ENCODE peak calls at places on chromosomes 16 and 17, in eight cellular contexts. N, W, P, Y, K, D, E and A are unnamed samples.

GRCh38 chr16:23132921-23133532 is 16.2 kb downstream of the USP31 start:
- DNase-seq in N (no peak), W (no peak), P (no peak), Y (no peak), K (peak; percentile 57), D (no peak), E (no peak), A (no peak)

GRCh38 chr16:66905633-66906539 is 12.8 kb downstream of the CDH16 start:
- DNase-seq in N (no peak), W (no peak), P (no peak), Y (peak; percentile 92), K (no peak), D (no peak), E (no peak), A (peak; percentile 88)

GRCh38 chr16:28865722-28866453 is 2.2 kb downstream of the SH2B1 start:
- DNase-seq in N (no peak), W (no peak), P (no peak), Y (no peak), K (no peak), D (no peak), E (no peak), A (no peak)

GRCh38 chr17:49588726-49589555 is 13.3 kb downstream of the NXPH3 start:
- DNase-seq in N (no peak), W (no peak), P (no peak), Y (no peak), K (peak; percentile 60), D (peak; percentile 13), E (peak; percentile 78), A (no peak)

GRCh38 chr16:85296859-85297698 is 184.8 kb upstream of the CIBAR2 start:
- DNase-seq in N (no peak), W (peak; percentile 57), P (no peak), Y (no peak), K (peak; percentile 27), D (no peak), E (no peak), A (peak; percentile 67)

GRCh38 chr16:74268372-74268782 is 28.2 kb upstream of the PSMD7 start:
- DNase-seq in N (no peak), W (no peak), P (no peak), Y (no peak), K (no peak), D (no peak), E (no peak), A (no peak)

GRCh38 chr17:80945736-80946135 is 45.9 kb upstream of the CHMP6 start:
- DNase-seq in N (no peak), W (no peak), P (no peak), Y (peak; percentile 11), K (no peak), D (no peak), E (peak; percentile 54), A (no peak)

GRCh38 chr16:57541754-57542435 is 548 bp upstream of the ADGRG5 start:
- DNase-seq in N (no peak), W (no peak), P (no peak), Y (no peak), K (no peak), D (no peak), E (peak; percentile 44), A (peak; percentile 5)

GRCh38 chr16:67169642-67170167 is 633 bp upstream of the NOL3 start:
- DNase-seq in N (no peak), W (peak; percentile 86), P (no peak), Y (no peak), K (peak; percentile 32), D (no peak), E (no peak), A (no peak)

GRCh38 chr17:30344283-30345088 is 10.6 kb upstream of the TMIGD1 start:
- DNase-seq in N (no peak), W (no peak), P (peak; percentile 82), Y (peak; percentile 83), K (peak; percentile 83), D (no peak), E (no peak), A (peak; percentile 88)

GRCh38 chr17:79272666-79273219 is 198.1 kb downstream of the ENGASE start:
- DNase-seq in N (no peak), W (no peak), P (no peak), Y (no peak), K (peak; percentile 11), D (no peak), E (no peak), A (no peak)

GRCh38 chr16:88195021-88195581 is 187.7 kb upstream of the ZNF469 start:
- DNase-seq in N (no peak), W (no peak), P (no peak), Y (no peak), K (no peak), D (no peak), E (no peak), A (no peak)

GRCh38 chr16:75002474-75002873 is 3.6 kb downstream of the ZNRF1 start:
- DNase-seq in N (no peak), W (no peak), P (no peak), Y (no peak), K (no peak), D (no peak), E (no peak), A (no peak)

GRCh38 chr16:138049-138417 is 440 bp downstream of the NPRL3 start:
- DNase-seq in N (no peak), W (peak; percentile 43), P (no peak), Y (peak; percentile 27), K (no peak), D (no peak), E (peak; percentile 69), A (peak; percentile 48)

GRCh38 chr17:9202572-9202971 is 181.3 kb downstream of the NTN1 start:
- DNase-seq in N (no peak), W (no peak), P (no peak), Y (no peak), K (peak; percentile 6), D (no peak), E (no peak), A (no peak)

GRCh38 chr16:14111713-14112538 is 40.8 kb downstream of the MRTFB start:
- DNase-seq in N (no peak), W (no peak), P (peak; percentile 74), Y (peak; percentile 56), K (peak; percentile 33), D (no peak), E (no peak), A (no peak)

GRCh38 chr16:13896543-13897182 is 23.3 kb upstream of the ERCC4 start:
- DNase-seq in N (no peak), W (no peak), P (no peak), Y (no peak), K (peak; percentile 12), D (no peak), E (no peak), A (no peak)

GRCh38 chr17:66737524-66737923 is 97.4 kb upstream of the CACNG5 start:
- DNase-seq in N (no peak), W (peak; percentile 37), P (no peak), Y (no peak), K (peak; percentile 21), D (no peak), E (peak; percentile 27), A (no peak)

GRCh38 chr17:42748202-42748905 is 3.5 kb upstream of the EZH1 start:
- DNase-seq in N (no peak), W (no peak), P (no peak), Y (no peak), K (no peak), D (no peak), E (no peak), A (no peak)

GRCh38 chr17:21242026-21242700 is 11.0 kb downstream of the NATD1 start:
- DNase-seq in N (no peak), W (no peak), P (no peak), Y (no peak), K (peak; percentile 13), D (no peak), E (no peak), A (no peak)

GRCh38 chr16:400061-400540 is 1.6 kb upstream of the DECR2 start:
- DNase-seq in N (no peak), W (no peak), P (no peak), Y (no peak), K (no peak), D (no peak), E (no peak), A (no peak)

GRCh38 chr17:17836818-17837379 is at the start of gene SREBF1:
- DNase-seq in N (no peak), W (peak; percentile 55), P (no peak), Y (no peak), K (peak; percentile 54), D (no peak), E (no peak), A (peak; percentile 77)

GRCh38 chr17:75985986-75986385 is 6.9 kb downstream of the TEN1 start:
- DNase-seq in N (no peak), W (no peak), P (no peak), Y (no peak), K (no peak), D (no peak), E (peak; percentile 1), A (no peak)